ENCODE peak calls at places on chromosomes 12 and 14, in five cellular contexts. G is breast epithelium, B is MCF 10A, N is heart left ventricle, O is fibroblast of the aortic adventitia. V is an unnamed sample.

GRCh38 chr12:114747156-114747555 is 63.2 kb upstream of the TBX3 start:
- DNase-seq in G (no peak), B (no peak), N (no peak), O (no peak), V (no peak)

GRCh38 chr12:65800928-65801327 is 23.4 kb upstream of the HMGA2 start:
- DNase-seq in G (no peak), B (no peak), N (no peak), O (peak), V (no peak)

GRCh38 chr12:69701821-69702220 is 2.7 kb upstream of the BEST3 start:
- DNase-seq in G (no peak), B (no peak), N (no peak), O (no peak), V (no peak)

GRCh38 chr12:124036117-124037109 is 63.4 kb downstream of the ZNF664 start:
- DNase-seq in G (no peak), B (peak), N (no peak), O (peak), V (no peak)

GRCh38 chr14:99649219-99649618 is 4.3 kb downstream of the HHIPL1 start:
- DNase-seq in G (no peak), B (no peak), N (no peak), O (peak), V (peak)

GRCh38 chr14:92728781-92729364 is 19.6 kb downstream of the LGMN start:
- DNase-seq in G (no peak), B (peak), N (no peak), O (no peak), V (peak)

GRCh38 chr14:103427485-103428443 is 42.5 kb downstream of the MARK3 start:
- DNase-seq in G (no peak), B (peak), N (no peak), O (peak), V (peak)

GRCh38 chr14:98886982-98887381 is 385.0 kb downstream of the BCL11B start:
- DNase-seq in G (no peak), B (peak), N (no peak), O (no peak), V (peak)

GRCh38 chr14:89748004-89748403 is 206.5 kb downstream of the EFCAB11 start:
- DNase-seq in G (no peak), B (no peak), N (no peak), O (no peak), V (peak)

GRCh38 chr14:54493293-54493692 is 4.5 kb upstream of the GMFB start:
- DNase-seq in G (no peak), B (no peak), N (no peak), O (no peak), V (no peak)

GRCh38 chr12:65140738-65141137 is 19.6 kb upstream of the WIF1 start:
- DNase-seq in G (no peak), B (no peak), N (no peak), O (no peak), V (no peak)

GRCh38 chr14:63167044-63167443 is 37.2 kb upstream of the RHOJ start:
- DNase-seq in G (no peak), B (no peak), N (no peak), O (no peak), V (no peak)

GRCh38 chr12:107359382-107359781 is 266.0 kb upstream of the CRY1 start:
- DNase-seq in G (no peak), B (no peak), N (no peak), O (no peak), V (no peak)

GRCh38 chr12:77342275-77342674 is 276.9 kb upstream of the E2F7 start:
- DNase-seq in G (no peak), B (no peak), N (no peak), O (no peak), V (no peak)

GRCh38 chr14:64698899-64699298 is 5.3 kb upstream of the PLEKHG3 start:
- DNase-seq in G (peak), B (no peak), N (no peak), O (no peak), V (peak)

GRCh38 chr14:65696801-65697200 is 284.3 kb downstream of the FUT8 start:
- DNase-seq in G (no peak), B (no peak), N (no peak), O (peak), V (no peak)

GRCh38 chr14:73344304-73344703 is 107.0 kb downstream of the PAPLN start:
- DNase-seq in G (no peak), B (no peak), N (no peak), O (peak), V (no peak)

GRCh38 chr14:67554341-67554740 is 21.3 kb downstream of the PLEKHH1 start:
- DNase-seq in G (no peak), B (no peak), N (no peak), O (no peak), V (no peak)

GRCh38 chr14:104542871-104543830 is 36.4 kb upstream of the C14orf180 start:
- DNase-seq in G (no peak), B (no peak), N (no peak), O (no peak), V (no peak)

GRCh38 chr12:2311001-2311778 is 258.4 kb downstream of the CACNA1C start:
- DNase-seq in G (no peak), B (no peak), N (no peak), O (peak), V (no peak)

GRCh38 chr12:54983536-54984102 is 943 bp downstream of the TESPA1 start:
- DNase-seq in G (no peak), B (no peak), N (no peak), O (no peak), V (no peak)

GRCh38 chr14:53571589-53571988 is 385.0 kb downstream of the BMP4 start:
- DNase-seq in G (no peak), B (no peak), N (no peak), O (no peak), V (no peak)

GRCh38 chr12:14961466-14962155 is at the start of gene ARHGDIB:
- DNase-seq in G (peak), B (peak), N (peak), O (no peak), V (peak)

GRCh38 chr12:113788020-113788856 is 177.9 kb downstream of the RBM19 start:
- DNase-seq in G (no peak), B (peak), N (no peak), O (peak), V (peak)

GRCh38 chr12:108597559-108598471 is at the start of gene TMEM119:
- DNase-seq in G (no peak), B (no peak), N (peak), O (peak), V (no peak)

GRCh38 chr12:1533602-1534304 is 60.6 kb downstream of the FBXL14 start:
- DNase-seq in G (no peak), B (no peak), N (no peak), O (peak), V (no peak)

GRCh38 chr14:78227466-78228077 is 57.4 kb downstream of the NRXN3 start:
- DNase-seq in G (no peak), B (peak), N (no peak), O (no peak), V (peak)
- TF ChIP-seq CTCF in G (no peak), B (no peak), N (no peak), O (no peak), V (peak)

DNA sequence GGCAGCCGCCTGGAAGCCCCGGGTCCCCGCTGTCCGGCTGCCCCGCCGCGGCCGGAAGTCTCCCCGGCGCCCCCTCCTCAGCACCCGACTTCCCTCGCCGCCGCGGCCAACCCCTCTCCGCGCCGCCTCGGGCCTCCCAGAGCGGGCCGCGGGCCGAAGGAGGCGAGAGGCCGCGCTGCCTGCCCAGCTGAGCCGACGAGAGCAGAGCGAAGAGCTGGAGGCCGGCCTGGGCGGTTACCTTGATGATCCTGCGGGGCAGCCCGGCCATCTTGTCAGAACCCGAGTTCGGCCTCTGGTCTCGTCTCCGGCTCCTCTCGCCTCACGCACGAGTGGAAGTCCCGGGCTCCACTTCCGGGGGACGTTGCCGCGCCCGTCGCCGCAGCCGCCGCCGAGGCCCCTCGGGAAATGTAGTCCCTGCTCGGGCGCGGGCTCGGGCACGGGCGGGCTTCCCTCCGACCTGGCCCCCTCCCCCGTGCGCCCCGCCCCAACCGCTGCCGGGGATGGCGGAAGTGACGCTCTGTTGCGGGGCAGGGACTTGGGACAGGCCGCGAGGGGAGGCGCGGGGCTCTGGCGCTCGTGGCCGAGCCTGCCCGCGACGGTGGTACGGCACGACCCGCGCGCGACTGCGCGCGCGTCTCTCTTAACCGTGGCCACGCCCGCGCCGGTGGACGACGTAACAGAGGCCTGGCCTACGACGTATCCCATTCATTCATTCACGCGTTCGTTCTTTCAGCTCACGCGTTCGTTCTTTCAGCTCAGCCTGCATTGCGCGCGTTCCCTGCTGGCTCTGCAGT is at the start of gene UBE2N:
- DNase-seq in G (peak), B (peak), N (peak), O (peak), V (peak)
- TF ChIP-seq CTCF in G (no peak), B (no peak), N (no peak), O (no peak), V (no peak)

DNA sequence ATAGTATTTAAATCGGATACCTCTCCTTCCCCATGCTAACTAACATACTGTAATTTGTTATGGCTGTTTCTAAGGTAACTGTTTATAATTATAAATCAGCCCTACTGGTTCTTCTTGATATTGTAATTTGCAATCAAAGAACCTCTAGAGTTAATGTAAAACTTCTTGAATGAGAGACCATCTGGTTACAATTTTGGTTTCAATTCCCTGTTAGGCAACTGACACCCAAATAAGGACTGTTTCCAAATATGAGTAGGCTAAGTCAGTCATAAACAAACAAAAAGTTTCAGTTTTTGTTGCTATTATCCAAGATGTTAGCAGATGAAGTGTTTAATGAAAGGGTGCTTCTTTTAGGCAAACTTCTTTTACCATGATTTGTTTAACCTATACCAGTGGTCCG is 120.2 kb upstream of the DNM1L start:
- DNase-seq in G (no peak), B (no peak), N (no peak), O (peak), V (no peak)
- TF ChIP-seq CTCF in G (no peak), B (no peak), N (no peak), O (no peak), V (no peak)

GRCh38 chr14:58637391-58638230 is at the start of gene DACT1:
- DNase-seq in G (peak), B (no peak), N (peak), O (peak), V (no peak)

GRCh38 chr14:58640959-58641358 is 3.2 kb downstream of the DACT1 start:
- DNase-seq in G (no peak), B (no peak), N (no peak), O (no peak), V (no peak)

GRCh38 chr14:58638231-58639205 is 756 bp downstream of the DACT1 start:
- DNase-seq in G (no peak), B (no peak), N (peak), O (peak), V (no peak)

GRCh38 chr14:58641509-58641908 is 3.7 kb downstream of the DACT1 start:
- DNase-seq in G (no peak), B (peak), N (no peak), O (no peak), V (no peak)

GRCh38 chr14:58639842-58640484 is 2.2 kb downstream of the DACT1 start:
- DNase-seq in G (no peak), B (peak), N (peak), O (peak), V (peak)
- TF ChIP-seq CTCF in G (no peak), B (peak), N (peak), O (peak), V (peak)

GRCh38 chr14:45939572-45939971 is 686.6 kb upstream of the MIS18BP1 start:
- DNase-seq in G (no peak), B (no peak), N (no peak), O (no peak), V (no peak)

GRCh38 chr14:45946251-45946650 is 693.2 kb upstream of the MIS18BP1 start:
- DNase-seq in G (no peak), B (no peak), N (no peak), O (no peak), V (no peak)

DNA sequence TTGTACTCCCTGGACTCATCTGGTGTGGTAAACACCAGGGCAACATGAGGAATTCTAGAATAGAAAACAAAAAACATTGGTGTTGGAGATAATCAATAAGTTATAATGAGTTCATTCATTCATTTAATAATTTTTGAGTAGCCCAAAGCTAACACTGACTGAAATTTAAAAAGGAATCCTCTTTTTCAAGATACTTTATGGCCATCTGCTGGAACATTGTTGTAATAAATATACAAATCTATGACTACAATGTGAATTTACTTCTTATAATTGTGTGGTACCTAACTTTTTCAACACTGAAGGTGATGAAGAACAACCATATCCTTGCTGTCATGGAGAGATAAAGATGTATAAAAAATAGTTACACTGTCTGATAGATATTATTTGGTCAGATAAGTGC is 687.3 kb upstream of the MIS18BP1 start:
- DNase-seq in G (no peak), B (no peak), N (no peak), O (no peak), V (peak)
- TF ChIP-seq CTCF in G (no peak), B (peak), N (no peak), O (no peak), V (no peak)

DNA sequence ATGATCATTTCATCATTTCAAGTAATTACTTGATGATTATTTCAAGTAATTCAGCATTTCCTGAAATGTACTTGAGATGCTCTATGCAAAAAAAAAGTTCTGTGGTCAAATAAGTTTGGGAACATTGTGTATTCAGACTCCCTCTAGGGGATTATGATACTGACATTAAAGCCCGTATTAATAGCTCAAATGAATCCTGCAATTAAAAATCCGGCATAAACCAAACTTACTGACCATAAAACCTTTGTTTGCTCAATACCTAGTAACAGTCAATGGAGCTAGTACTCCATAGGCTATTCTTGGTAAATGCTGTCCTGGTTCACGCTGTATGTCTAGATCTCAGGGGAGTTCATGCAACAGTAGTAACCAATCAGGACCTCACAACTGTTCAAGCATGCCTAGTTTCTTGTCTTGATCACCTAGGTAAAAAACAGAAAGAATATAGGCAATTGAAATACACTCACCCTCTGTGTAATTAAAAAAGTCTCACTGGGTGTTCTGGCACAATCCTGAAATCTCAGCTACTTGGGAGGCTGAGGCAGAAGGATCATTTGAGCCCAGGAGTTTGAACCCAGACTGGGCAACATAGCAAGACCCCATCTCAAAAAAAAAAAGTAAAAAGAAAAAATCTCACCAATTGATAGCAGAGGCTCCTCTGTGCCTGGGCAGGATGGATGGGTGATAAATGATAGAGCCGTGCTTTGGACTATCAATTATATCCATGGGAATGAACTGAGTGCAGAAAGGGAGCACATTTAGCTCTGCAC is 14.1 kb downstream of the ALDH1L2 start:
- DNase-seq in G (no peak), B (no peak), N (no peak), O (no peak), V (no peak)
- TF ChIP-seq CTCF in G (no peak), B (no peak), N (no peak), O (no peak), V (no peak)

DNA sequence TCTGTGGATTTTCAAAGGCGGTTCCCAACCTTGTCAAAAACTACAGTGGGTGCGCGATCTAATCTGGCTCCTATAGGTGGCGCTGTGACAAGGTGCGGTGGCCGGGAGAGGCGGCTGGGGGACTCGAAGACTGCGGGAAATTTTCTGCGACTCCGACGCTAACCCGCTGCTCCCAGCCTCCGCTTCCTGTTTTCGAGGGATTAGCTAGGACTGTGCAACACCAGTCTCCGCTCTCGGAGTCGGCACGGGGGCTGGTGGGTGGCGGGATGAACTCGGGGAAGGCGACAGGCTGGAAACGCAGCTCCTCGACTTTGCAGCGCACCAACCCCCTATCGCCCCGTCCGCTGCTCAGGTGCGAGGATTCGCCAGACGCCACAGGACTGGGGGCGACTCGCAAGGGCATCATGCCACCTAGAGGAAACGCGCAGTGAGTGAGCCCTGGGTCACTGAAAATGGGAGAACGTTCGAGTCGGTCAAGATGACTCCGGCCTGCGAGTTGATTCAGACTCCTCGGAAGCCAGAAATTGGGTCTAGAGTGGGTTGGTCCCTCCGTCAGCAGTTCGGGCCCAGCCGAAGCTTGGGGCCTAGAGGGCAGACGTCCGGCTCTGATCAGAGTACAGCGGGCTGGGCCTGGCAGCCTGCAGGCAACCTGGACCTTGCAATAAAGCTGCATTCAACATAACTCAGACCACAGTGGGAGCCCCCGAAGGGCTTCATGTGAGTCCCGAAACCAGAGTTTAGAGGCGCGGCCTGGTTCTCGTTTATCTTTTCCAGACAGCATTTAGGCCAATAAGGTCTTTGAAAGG is 5.5 kb upstream of the PAX9 start:
- DNase-seq in G (no peak), B (no peak), N (no peak), O (no peak), V (peak)
- TF ChIP-seq CTCF in G (no peak), B (peak), N (peak), O (peak), V (peak)

GRCh38 chr14:30657606-30658163 is 35.6 kb downstream of the SCFD1 start:
- DNase-seq in G (no peak), B (peak), N (no peak), O (peak), V (peak)

GRCh38 chr14:30655658-30656057 is 33.5 kb downstream of the SCFD1 start:
- DNase-seq in G (no peak), B (no peak), N (no peak), O (no peak), V (no peak)

GRCh38 chr14:30655124-30655523 is 33.0 kb downstream of the SCFD1 start:
- DNase-seq in G (no peak), B (no peak), N (no peak), O (no peak), V (peak)

GRCh38 chr14:30657050-30657449 is 34.9 kb downstream of the SCFD1 start:
- DNase-seq in G (no peak), B (no peak), N (no peak), O (peak), V (no peak)

GRCh38 chr14:30656190-30656632 is 34.1 kb downstream of the SCFD1 start:
- DNase-seq in G (no peak), B (peak), N (peak), O (peak), V (peak)
- TF ChIP-seq CTCF in G (no peak), B (peak), N (peak), O (peak), V (peak)

V was measured in bronchial epithelial cell.